ENCODE peak calls at places on chromosomes 2 and 18, in nine cellular contexts. W is M059J; A is MCF 10A; Y is GM23338; P is NCI-H774; J is anterior cingulate cortex; G is breast epithelium; E is activated CD8-positive, alpha-beta memory T cell treated with anti-CD3 and anti-CD28 coated beads for 24 hours; Q is EL. I is an unnamed sample.

GRCh38 chr2:39227628-39228412 is 15.9 kb downstream of the CDKL4 start:
- DNase-seq in Y (peak; percentile 82), W (peak; percentile 55), E (peak; percentile 90), P (peak; percentile 64), J (peak; percentile 71), A (peak; percentile 65), G (peak; percentile 75), Q (peak; percentile 63), I (peak; percentile 81)

GRCh38 chr2:85704800-85705679 is 10.9 kb downstream of the GNLY start:
- DNase-seq in A (no peak), Q (no peak), G (no peak), P (no peak), E (no peak), Y (no peak), J (no peak), W (peak; percentile 37), I (no peak)

GRCh38 chr18:59921384-59921891 is 21.6 kb downstream of the PMAIP1 start:
- DNase-seq in A (no peak), W (peak; percentile 83), Q (no peak), P (no peak), G (no peak), J (no peak), E (peak; percentile 62), Y (no peak), I (no peak)

GRCh38 chr2:7744827-7745226 is 827.6 kb downstream of the RNF144A start:
- DNase-seq in A (no peak), Y (no peak), J (no peak), Q (peak; percentile 16), E (no peak), W (peak; percentile 27), G (no peak), P (no peak), I (no peak)

GRCh38 chr18:55634545-55634944 is 46.6 kb upstream of the TCF4 start:
- DNase-seq in E (no peak), A (peak; percentile 74), J (no peak), Q (peak; percentile 84), P (no peak), G (no peak), Y (no peak), W (peak; percentile 55), I (no peak)

GRCh38 chr2:214960677-214961076 is 151.2 kb upstream of the BARD1 start:
- DNase-seq in E (no peak), G (no peak), Y (peak; percentile 8), J (no peak), A (peak; percentile 13), P (no peak), W (peak; percentile 2), Q (peak; percentile 1), I (no peak)

GRCh38 chr18:48844271-48844670 is 106.5 kb downstream of the SMAD7 start:
- DNase-seq in P (no peak), Q (no peak), E (no peak), W (peak; percentile 19), G (no peak), J (no peak), A (no peak), Y (no peak), I (no peak)

GRCh38 chr18:11183621-11184020 is 34.3 kb upstream of the PIEZO2 start:
- DNase-seq in P (no peak), G (no peak), A (no peak), Y (no peak), E (no peak), Q (peak; percentile 8), J (no peak), W (peak; percentile 13), I (no peak)

GRCh38 chr2:219176818-219177593 is at the start of gene CNPPD1:
- DNase-seq in A (peak; percentile 87), G (peak; percentile 84), J (peak; percentile 82), P (peak; percentile 84), W (peak; percentile 85), Y (peak; percentile 84), E (peak; percentile 93), Q (peak; percentile 85), I (peak; percentile 92)

GRCh38 chr18:62131305-62131909 is 55.4 kb downstream of the PIGN start:
- DNase-seq in A (peak; percentile 75), P (peak; percentile 27), W (peak; percentile 67), J (peak; percentile 5), G (no peak), Q (peak; percentile 65), Y (peak; percentile 75), E (peak; percentile 67), I (peak; percentile 76)

GRCh38 chr2:160367887-160368286 is 125.7 kb downstream of the RBMS1 start:
- DNase-seq in Q (peak; percentile 97), A (peak; percentile 89), E (no peak), J (no peak), G (no peak), Y (peak; percentile 25), W (peak; percentile 98), P (no peak), I (no peak)

GRCh38 chr2:38720613-38721241 is 30.4 kb downstream of the SRSF7 start:
- DNase-seq in J (peak; percentile 57), W (peak; percentile 99), Y (no peak), E (no peak), A (peak; percentile 97), G (peak; percentile 73), P (no peak), Q (peak; percentile 94), I (no peak)

GRCh38 chr2:164151518-164151917 is 415.7 kb upstream of the FIGN start:
- DNase-seq in J (no peak), A (peak; percentile 76), E (no peak), G (no peak), Y (no peak), Q (peak; percentile 34), P (no peak), W (peak; percentile 38), I (no peak)

GRCh38 chr2:239163306-239164070 is 237.3 kb downstream of the HDAC4 start:
- DNase-seq in P (no peak), Q (no peak), A (no peak), Y (no peak), W (no peak), G (peak; percentile 46), J (no peak), E (no peak), I (no peak)

GRCh38 chr2:65024149-65024829 is 31.9 kb upstream of the CEP68 start:
- DNase-seq in P (no peak), Y (no peak), E (no peak), J (no peak), W (peak; percentile 82), Q (peak; percentile 75), G (no peak), A (peak; percentile 57), I (no peak)

GRCh38 chr2:178227187-178227586 is 32.9 kb downstream of the OSBPL6 start:
- DNase-seq in P (no peak), G (no peak), J (no peak), W (peak; percentile 56), Y (no peak), E (no peak), Q (peak; percentile 77), A (no peak), I (no peak)

GRCh38 chr2:122028371-122029102 is 273.1 kb downstream of the TSN start:
- DNase-seq in Y (no peak), G (no peak), P (no peak), Q (peak; percentile 86), E (no peak), W (peak; percentile 32), J (no peak), A (peak; percentile 37), I (no peak)

GRCh38 chr2:232540441-232541041 is 1.0 kb downstream of the CHRNG start:
- DNase-seq in J (no peak), E (no peak), A (no peak), G (peak; percentile 46), Q (no peak), Y (no peak), P (no peak), W (no peak), I (no peak)

GRCh38 chr2:237269121-237269875 is 144.7 kb downstream of the COL6A3 start:
- DNase-seq in P (no peak), G (no peak), J (no peak), A (no peak), W (no peak), E (no peak), Q (no peak), Y (no peak), I (no peak)

GRCh38 chr2:58893645-58894336 is 652.7 kb upstream of the FANCL start:
- DNase-seq in Q (no peak), G (no peak), W (no peak), A (peak; percentile 10), J (peak; percentile 61), P (no peak), Y (no peak), E (no peak), I (no peak)

GRCh38 chr2:138997849-138998517 is 217.8 kb upstream of the NXPH2 start:
- DNase-seq in A (peak; percentile 26), W (peak; percentile 31), E (no peak), G (no peak), Q (no peak), J (no peak), P (no peak), Y (no peak), I (no peak)

GRCh38 chr2:53594586-53594918 is 173.1 kb upstream of the CHAC2 start:
- DNase-seq in E (no peak), G (no peak), P (no peak), W (no peak), Q (no peak), J (no peak), Y (no peak), A (no peak), I (no peak)

GRCh38 chr18:58183226-58183625 is 139.2 kb downstream of the NEDD4L start:
- DNase-seq in Q (no peak), J (no peak), Y (no peak), P (no peak), A (no peak), W (no peak), E (no peak), G (peak; percentile 73), I (no peak)

GRCh38 chr2:223019987-223020717 is 31.8 kb upstream of the KCNE4 start:
- DNase-seq in W (no peak), G (no peak), J (no peak), P (no peak), E (no peak), Y (no peak), Q (no peak), A (no peak), I (no peak)

GRCh38 chr2:181426687-181427086 is 30.5 kb upstream of the ITGA4 start:
- DNase-seq in G (no peak), Q (no peak), E (no peak), P (peak; percentile 76), J (no peak), W (no peak), Y (no peak), A (no peak), I (peak; percentile 33)

GRCh38 chr2:227155395-227155794 is 8.6 kb downstream of the COL4A4 start:
- DNase-seq in G (no peak), P (no peak), E (no peak), Q (peak; percentile 13), J (no peak), Y (peak; percentile 28), W (peak; percentile 13), A (no peak), I (no peak)

GRCh38 chr2:168246072-168246482 is 1.3 kb downstream of the STK39 start:
- DNase-seq in P (no peak), E (no peak), W (no peak), Y (peak; percentile 67), G (no peak), Q (no peak), A (no peak), J (no peak), I (no peak)

GRCh38 chr2:10036095-10036879 is 7.1 kb upstream of the KLF11 start:
- DNase-seq in Q (peak; percentile 73), A (peak; percentile 91), Y (peak; percentile 32), G (no peak), W (peak; percentile 89), J (peak; percentile 76), P (no peak), E (no peak), I (peak; percentile 42)

GRCh38 chr2:216666461-216667233 is 28.7 kb downstream of the IGFBP5 start:
- DNase-seq in P (peak; percentile 74), Y (peak; percentile 89), W (peak; percentile 61), G (peak; percentile 67), A (peak; percentile 79), Q (peak; percentile 67), J (peak; percentile 70), E (peak; percentile 88), I (peak; percentile 84)

GRCh38 chr2:145994910-145995309 is 1475.0 kb upstream of the ZEB2 start:
- DNase-seq in Y (no peak), W (no peak), E (no peak), Q (no peak), G (no peak), J (no peak), P (no peak), A (no peak), I (no peak)

GRCh38 chr2:232422051-232422450 is 15.4 kb downstream of the ALPG start:
- DNase-seq in Q (no peak), E (no peak), J (no peak), W (no peak), P (no peak), G (peak; percentile 25), Y (no peak), A (no peak), I (no peak)